ENCODE peak calls at places on chromosomes 2 and 18, in five cellular contexts. D is K562, W is HepG2, T is H1, B is GM12878. U is an unnamed sample.

GRCh38 chr2:75174981-75175380 is 24.3 kb downstream of the TACR1 start:
- DNase-seq in D (no peak), B (no peak), T (no peak), W (no peak), U (no peak)

GRCh38 chr2:108316194-108316880 is 27.6 kb downstream of the SULT1C2 start:
- DNase-seq in B (no peak), D (no peak), W (no peak), T (peak; percentile 65), U (no peak)

GRCh38 chr2:49687873-49688272 is 533.6 kb upstream of the FSHR start:
- DNase-seq in B (no peak), T (no peak), D (no peak), W (no peak), U (no peak)

GRCh38 chr18:62839874-62840713 is 124.8 kb downstream of the PHLPP1 start:
- DNase-seq in D (no peak), T (no peak), B (no peak), W (no peak), U (no peak)

GRCh38 chr2:207230261-207231105 is 64.7 kb upstream of the KLF7 start:
- DNase-seq in D (peak; percentile 58), B (no peak), W (peak; percentile 21), T (peak; percentile 62), U (peak; percentile 51)

GRCh38 chr2:54525321-54525720 is 69.2 kb downstream of the SPTBN1 start:
- DNase-seq in W (no peak), T (no peak), B (no peak), D (no peak), U (no peak)

GRCh38 chr18:35513181-35513932 is 15.6 kb upstream of the INO80C start:
- DNase-seq in W (no peak), B (no peak), D (no peak), T (peak; percentile 32), U (no peak)

GRCh38 chr2:231666171-231667095 is 41.9 kb upstream of the PTMA start:
- DNase-seq in W (peak; percentile 83), B (peak; percentile 86), D (peak; percentile 60), T (peak; percentile 87), U (peak; percentile 64)

GRCh38 chr2:201643216-201643651 is at the start of gene TMEM237:
- DNase-seq in W (peak; percentile 13), B (no peak), T (peak; percentile 67), D (no peak), U (peak; percentile 84)

GRCh38 chr2:160306985-160307384 is 106.9 kb upstream of the ITGB6 start:
- DNase-seq in B (no peak), T (no peak), D (no peak), W (no peak), U (no peak)

GRCh38 chr2:239312081-239312501 is 88.7 kb downstream of the HDAC4 start:
- DNase-seq in B (no peak), W (no peak), D (no peak), T (no peak), U (no peak)

GRCh38 chr18:12057419-12058039 is 36.1 kb upstream of the ANKRD62 start:
- DNase-seq in B (no peak), D (no peak), T (no peak), W (no peak), U (no peak)

GRCh38 chr18:35110554-35111058 is 69.4 kb downstream of the MAPRE2 start:
- DNase-seq in W (no peak), D (peak; percentile 77), B (no peak), T (no peak), U (no peak)

GRCh38 chr2:194556639-194557038 is 1100.4 kb upstream of the SLC39A10 start:
- DNase-seq in B (no peak), D (no peak), W (no peak), T (no peak), U (no peak)

GRCh38 chr2:221478106-221478863 is 93.8 kb downstream of the EPHA4 start:
- DNase-seq in D (no peak), W (no peak), T (peak; percentile 49), B (no peak), U (no peak)

GRCh38 chr2:62868947-62869346 is 163.4 kb downstream of the EHBP1 start:
- DNase-seq in D (no peak), B (no peak), W (no peak), T (no peak), U (no peak)

GRCh38 chr18:47969851-47970250 is 39.4 kb upstream of the SMAD2 start:
- DNase-seq in D (no peak), T (no peak), B (no peak), W (no peak), U (no peak)

GRCh38 chr2:110955546-110955945 is 165.2 kb upstream of the BCL2L11 start:
- DNase-seq in W (no peak), D (no peak), B (no peak), T (no peak), U (no peak)

GRCh38 chr2:49251251-49251650 is 96.9 kb upstream of the FSHR start:
- DNase-seq in W (no peak), T (no peak), B (no peak), D (no peak), U (no peak)

GRCh38 chr2:222024934-222025890 is 273.6 kb downstream of the PAX3 start:
- DNase-seq in B (no peak), W (peak; percentile 31), T (no peak), D (peak; percentile 10), U (peak; percentile 8)

GRCh38 chr2:150788741-150789140 is 301.3 kb upstream of the RND3 start:
- DNase-seq in D (no peak), W (no peak), T (no peak), B (no peak), U (no peak)

GRCh38 chr2:222736301-222736700 is 64.8 kb downstream of the MOGAT1 start:
- DNase-seq in T (no peak), B (no peak), W (no peak), D (no peak), U (no peak)

GRCh38 chr2:119136093-119136492 is 22.5 kb downstream of the C1QL2 start:
- DNase-seq in B (no peak), T (no peak), W (no peak), D (no peak), U (no peak)

GRCh38 chr2:8860239-8860638 is 22.8 kb upstream of the KIDINS220 start:
- DNase-seq in B (no peak), T (no peak), W (no peak), D (no peak), U (no peak)

GRCh38 chr18:35510071-35511010 is 12.6 kb upstream of the INO80C start:
- DNase-seq in W (no peak), T (peak; percentile 31), D (no peak), B (no peak), U (no peak)

GRCh38 chr2:146927080-146927714 is 917.6 kb upstream of the ACVR2A start:
- DNase-seq in B (no peak), W (peak; percentile 28), D (no peak), T (peak; percentile 58), U (peak; percentile 14)

GRCh38 chr2:127086800-127087737 is 19.9 kb downstream of the BIN1 start:
- DNase-seq in D (peak; percentile 72), B (peak; percentile 81), W (no peak), T (peak; percentile 69), U (peak; percentile 89)

GRCh38 chr2:52386433-52386832 is 1354.5 kb upstream of the NRXN1 start:
- DNase-seq in T (no peak), W (no peak), B (no peak), D (no peak), U (no peak)

GRCh38 chr2:130252880-130253645 is 54.8 kb upstream of the TUBA3E start:
- DNase-seq in T (no peak), D (no peak), B (no peak), W (no peak), U (peak; percentile 20)

GRCh38 chr2:33488715-33489540 is 12.5 kb downstream of the RASGRP3 start:
- DNase-seq in T (no peak), B (no peak), D (no peak), W (no peak), U (no peak)

GRCh38 chr2:211144078-211144477 is 587.7 kb downstream of the CPS1 start:
- DNase-seq in B (no peak), W (no peak), D (no peak), T (no peak), U (no peak)
- TF ChIP-seq CHD2 in B (no peak), W (no peak), D (no peak), T (no peak), U (no peak)

GRCh38 chr18:58947136-58947732 is 82.6 kb downstream of the ZNF532 start:
- DNase-seq in D (no peak), W (no peak), B (no peak), T (no peak), U (no peak)

GRCh38 chr18:58949031-58949430 is 84.4 kb downstream of the ZNF532 start:
- DNase-seq in B (no peak), T (no peak), D (no peak), W (no peak), U (no peak)

GRCh38 chr18:58941426-58942099 is 76.9 kb downstream of the ZNF532 start:
- DNase-seq in W (no peak), B (no peak), D (no peak), T (no peak), U (no peak)

GRCh38 chr18:58942486-58942885 is 77.8 kb downstream of the ZNF532 start:
- DNase-seq in B (no peak), T (no peak), D (no peak), W (no peak), U (no peak)

GRCh38 chr18:58943896-58944295 is 79.2 kb downstream of the ZNF532 start:
- DNase-seq in W (no peak), B (no peak), D (no peak), T (no peak), U (no peak)
- H3K4me3 ChIP-seq in W (no peak overlapping the region), B (no peak overlapping the region), D (no peak overlapping the region), T (no peak overlapping the region), U (no peak overlapping the region)

GRCh38 chr2:233416199-233416598 is 61.9 kb downstream of the DGKD start:
- DNase-seq in T (peak; percentile 20), W (no peak), D (no peak), B (no peak), U (no peak)
- H2AFZ ChIP-seq in T (no peak overlapping the region), W (no peak overlapping the region), D (no peak overlapping the region), B (no peak overlapping the region), U (no peak overlapping the region)

DNA sequence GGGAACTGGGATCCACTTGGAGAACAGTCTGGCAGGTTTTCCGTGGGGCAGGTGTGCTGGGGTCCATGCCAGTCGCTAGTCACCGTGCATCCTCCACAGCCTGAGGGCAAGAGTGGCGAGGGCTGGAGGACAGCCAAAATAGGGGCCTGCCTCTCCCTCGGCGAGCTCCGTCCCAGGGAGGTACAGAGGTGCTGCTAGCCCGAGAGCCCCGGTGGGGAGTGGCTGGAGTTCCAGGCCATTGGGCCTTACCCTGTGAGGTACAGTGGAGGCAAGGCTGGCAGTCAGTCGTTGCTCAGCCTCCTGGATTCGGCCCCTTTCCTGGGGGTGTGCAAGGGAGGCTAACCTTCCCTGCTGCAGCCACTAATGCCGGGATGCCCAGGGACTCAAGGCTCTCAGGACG is 406.6 kb downstream of the CMPK2 start:
- DNase-seq in D (no peak), T (no peak), B (no peak), W (no peak), U (no peak)
- TF ChIP-seq CHD2 in D (no peak), T (no peak), B (no peak), W (no peak), U (no peak)

GRCh38 chr2:70084973-70085710 is 2.1 kb upstream of the PCBP1 start:
- DNase-seq in W (no peak), T (peak; percentile 74), B (peak; percentile 76), D (peak; percentile 43), U (no peak)
- H3K4me3 ChIP-seq in W (no peak overlapping the region), T (peak overlapping the region; percentile 99), B (peak overlapping the region; percentile 69), D (peak overlapping the region; percentile 90), U (no peak overlapping the region)